ENCODE peak calls at places on chromosomes 6 and 20, in ten cellular contexts. One of them, this sample, is unnamed.

GRCh38 chr6:111810321-111811235 is 62.7 kb downstream of the FYN start:
- DNase-seq in thyroid gland: no peak
- DNase-seq in Peyer's patch: no peak
- DNase-seq in ovary: no peak
- DNase-seq in GM12878: no peak
- DNase-seq in IMR-90: no peak
- DNase-seq in lower leg skin: no peak
- DNase-seq in breast epithelium: no peak
- DNase-seq in uterus: no peak
- DNase-seq in transverse colon: no peak
- DNase-seq in this sample: no peak

GRCh38 chr6:31285496-31285895 is 13.6 kb upstream of the HLA-C start:
- DNase-seq in Peyer's patch: no peak
- DNase-seq in thyroid gland: no peak
- DNase-seq in IMR-90: no peak
- DNase-seq in ovary: no peak
- DNase-seq in transverse colon: no peak
- DNase-seq in uterus: no peak
- DNase-seq in breast epithelium: no peak
- DNase-seq in GM12878: no peak
- DNase-seq in lower leg skin: peak
- DNase-seq in this sample: no peak

GRCh38 chr6:16168858-16169257 is 40.0 kb downstream of the MYLIP start:
- DNase-seq in ovary: no peak
- DNase-seq in IMR-90: peak
- DNase-seq in GM12878: peak
- DNase-seq in lower leg skin: no peak
- DNase-seq in transverse colon: no peak
- DNase-seq in thyroid gland: peak
- DNase-seq in uterus: no peak
- DNase-seq in Peyer's patch: no peak
- DNase-seq in breast epithelium: no peak
- DNase-seq in this sample: no peak

GRCh38 chr6:16130437-16130891 is 1.6 kb downstream of the MYLIP start:
- DNase-seq in lower leg skin: no peak
- DNase-seq in GM12878: no peak
- DNase-seq in thyroid gland: peak
- DNase-seq in IMR-90: no peak
- DNase-seq in Peyer's patch: peak
- DNase-seq in breast epithelium: no peak
- DNase-seq in transverse colon: peak
- DNase-seq in uterus: no peak
- DNase-seq in ovary: no peak
- DNase-seq in this sample: peak

GRCh38 chr20:5156670-5157448 is 30.1 kb downstream of the CDS2 start:
- DNase-seq in thyroid gland: no peak
- DNase-seq in uterus: no peak
- DNase-seq in Peyer's patch: no peak
- DNase-seq in GM12878: no peak
- DNase-seq in lower leg skin: no peak
- DNase-seq in breast epithelium: no peak
- DNase-seq in ovary: no peak
- DNase-seq in transverse colon: no peak
- DNase-seq in IMR-90: peak
- DNase-seq in this sample: no peak

GRCh38 chr6:146289816-146290588 is 253.6 kb upstream of the RAB32 start:
- DNase-seq in transverse colon: no peak
- DNase-seq in uterus: no peak
- DNase-seq in ovary: no peak
- DNase-seq in lower leg skin: no peak
- DNase-seq in Peyer's patch: no peak
- DNase-seq in thyroid gland: no peak
- DNase-seq in breast epithelium: no peak
- DNase-seq in IMR-90: peak
- DNase-seq in GM12878: no peak
- DNase-seq in this sample: no peak

GRCh38 chr20:4427936-4428581 is 293.6 kb upstream of the PRND start:
- DNase-seq in uterus: no peak
- DNase-seq in ovary: no peak
- DNase-seq in lower leg skin: no peak
- DNase-seq in thyroid gland: no peak
- DNase-seq in transverse colon: no peak
- DNase-seq in Peyer's patch: no peak
- DNase-seq in GM12878: no peak
- DNase-seq in IMR-90: peak
- DNase-seq in breast epithelium: no peak
- DNase-seq in this sample: no peak

GRCh38 chr20:38114353-38114791 is 50.7 kb downstream of the TGM2 start:
- DNase-seq in uterus: no peak
- DNase-seq in GM12878: no peak
- DNase-seq in transverse colon: no peak
- DNase-seq in IMR-90: peak
- DNase-seq in thyroid gland: no peak
- DNase-seq in lower leg skin: peak
- DNase-seq in Peyer's patch: peak
- DNase-seq in ovary: no peak
- DNase-seq in breast epithelium: no peak
- DNase-seq in this sample: no peak

GRCh38 chr6:169499728-169500265 is 202.0 kb downstream of the WDR27 start:
- DNase-seq in thyroid gland: no peak
- DNase-seq in GM12878: no peak
- DNase-seq in breast epithelium: no peak
- DNase-seq in lower leg skin: no peak
- DNase-seq in transverse colon: no peak
- DNase-seq in IMR-90: no peak
- DNase-seq in ovary: no peak
- DNase-seq in uterus: no peak
- DNase-seq in Peyer's patch: no peak
- DNase-seq in this sample: no peak

GRCh38 chr6:161542581-161542980 is 268.7 kb upstream of the AGPAT4 start:
- DNase-seq in uterus: no peak
- DNase-seq in transverse colon: no peak
- DNase-seq in Peyer's patch: no peak
- DNase-seq in lower leg skin: no peak
- DNase-seq in ovary: no peak
- DNase-seq in IMR-90: no peak
- DNase-seq in breast epithelium: no peak
- DNase-seq in thyroid gland: no peak
- DNase-seq in GM12878: no peak
- DNase-seq in this sample: no peak

GRCh38 chr6:166411271-166411670 is 28.5 kb upstream of the MPC1 start:
- DNase-seq in transverse colon: no peak
- DNase-seq in thyroid gland: no peak
- DNase-seq in uterus: no peak
- DNase-seq in lower leg skin: no peak
- DNase-seq in ovary: no peak
- DNase-seq in IMR-90: no peak
- DNase-seq in Peyer's patch: no peak
- DNase-seq in breast epithelium: no peak
- DNase-seq in GM12878: no peak
- DNase-seq in this sample: no peak

GRCh38 chr6:35392773-35393672 is 50.7 kb downstream of the PPARD start:
- DNase-seq in Peyer's patch: no peak
- DNase-seq in breast epithelium: no peak
- DNase-seq in thyroid gland: peak
- DNase-seq in transverse colon: no peak
- DNase-seq in lower leg skin: no peak
- DNase-seq in uterus: no peak
- DNase-seq in ovary: peak
- DNase-seq in IMR-90: no peak
- DNase-seq in GM12878: no peak
- DNase-seq in this sample: no peak

GRCh38 chr6:25556516-25556915 is 95.5 kb upstream of the SCGN start:
- DNase-seq in breast epithelium: peak
- DNase-seq in lower leg skin: peak
- DNase-seq in ovary: peak
- DNase-seq in GM12878: peak
- DNase-seq in IMR-90: peak
- DNase-seq in Peyer's patch: peak
- DNase-seq in uterus: peak
- DNase-seq in transverse colon: peak
- DNase-seq in thyroid gland: peak
- DNase-seq in this sample: peak
- TF ChIP-seq CTCF in breast epithelium: peak
- TF ChIP-seq CTCF in lower leg skin: no peak
- TF ChIP-seq CTCF in ovary: peak
- TF ChIP-seq CTCF in GM12878: peak
- TF ChIP-seq CTCF in IMR-90: peak
- TF ChIP-seq CTCF in Peyer's patch: peak
- TF ChIP-seq CTCF in uterus: peak
- TF ChIP-seq CTCF in transverse colon: peak
- TF ChIP-seq CTCF in thyroid gland: peak
- TF ChIP-seq CTCF in this sample: peak

GRCh38 chr20:3175270-3175669 is 1.9 kb upstream of the LZTS3 start:
- DNase-seq in lower leg skin: no peak
- DNase-seq in thyroid gland: no peak
- DNase-seq in IMR-90: no peak
- DNase-seq in transverse colon: no peak
- DNase-seq in Peyer's patch: no peak
- DNase-seq in ovary: no peak
- DNase-seq in GM12878: no peak
- DNase-seq in uterus: no peak
- DNase-seq in breast epithelium: no peak
- DNase-seq in this sample: no peak

GRCh38 chr20:3172126-3172932 is 1.0 kb downstream of the LZTS3 start:
- DNase-seq in lower leg skin: no peak
- DNase-seq in IMR-90: no peak
- DNase-seq in ovary: peak
- DNase-seq in thyroid gland: no peak
- DNase-seq in transverse colon: no peak
- DNase-seq in Peyer's patch: no peak
- DNase-seq in breast epithelium: no peak
- DNase-seq in uterus: no peak
- DNase-seq in GM12878: no peak
- DNase-seq in this sample: no peak

GRCh38 chr20:3172933-3173581 is at the start of gene LZTS3:
- DNase-seq in IMR-90: peak
- DNase-seq in Peyer's patch: peak
- DNase-seq in uterus: peak
- DNase-seq in breast epithelium: peak
- DNase-seq in GM12878: no peak
- DNase-seq in lower leg skin: peak
- DNase-seq in transverse colon: peak
- DNase-seq in thyroid gland: peak
- DNase-seq in ovary: peak
- DNase-seq in this sample: peak

GRCh38 chr20:3173582-3174441 is 463 bp upstream of the LZTS3 start:
- DNase-seq in uterus: peak
- DNase-seq in breast epithelium: peak
- DNase-seq in GM12878: no peak
- DNase-seq in thyroid gland: peak
- DNase-seq in transverse colon: peak
- DNase-seq in lower leg skin: peak
- DNase-seq in ovary: peak
- DNase-seq in Peyer's patch: peak
- DNase-seq in IMR-90: peak
- DNase-seq in this sample: peak

GRCh38 chr20:3174442-3175263 is 1.3 kb upstream of the LZTS3 start:
- DNase-seq in ovary: no peak
- DNase-seq in thyroid gland: no peak
- DNase-seq in IMR-90: peak
- DNase-seq in transverse colon: no peak
- DNase-seq in breast epithelium: no peak
- DNase-seq in GM12878: no peak
- DNase-seq in lower leg skin: no peak
- DNase-seq in Peyer's patch: no peak
- DNase-seq in uterus: no peak
- DNase-seq in this sample: no peak
- TF ChIP-seq POLR2A in ovary: no peak
- TF ChIP-seq POLR2A in thyroid gland: no peak
- TF ChIP-seq POLR2A in IMR-90: no peak
- TF ChIP-seq POLR2A in transverse colon: no peak
- TF ChIP-seq POLR2A in breast epithelium: no peak
- TF ChIP-seq POLR2A in GM12878: no peak
- TF ChIP-seq POLR2A in lower leg skin: no peak
- TF ChIP-seq POLR2A in Peyer's patch: no peak
- TF ChIP-seq POLR2A in uterus: no peak
- TF ChIP-seq POLR2A in this sample: no peak

GRCh38 chr20:35768731-35769664 is 2.8 kb upstream of the PHF20 start:
- DNase-seq in uterus: peak
- DNase-seq in GM12878: peak
- DNase-seq in breast epithelium: peak
- DNase-seq in lower leg skin: peak
- DNase-seq in ovary: peak
- DNase-seq in transverse colon: peak
- DNase-seq in Peyer's patch: peak
- DNase-seq in IMR-90: peak
- DNase-seq in thyroid gland: peak
- DNase-seq in this sample: peak
- TF ChIP-seq CTCF in uterus: no peak
- TF ChIP-seq CTCF in GM12878: no peak
- TF ChIP-seq CTCF in breast epithelium: no peak
- TF ChIP-seq CTCF in lower leg skin: no peak
- TF ChIP-seq CTCF in ovary: no peak
- TF ChIP-seq CTCF in transverse colon: no peak
- TF ChIP-seq CTCF in Peyer's patch: no peak
- TF ChIP-seq CTCF in IMR-90: no peak
- TF ChIP-seq CTCF in thyroid gland: no peak
- TF ChIP-seq CTCF in this sample: no peak

GRCh38 chr20:401682-402495 is 6.2 kb upstream of the RBCK1 start:
- DNase-seq in transverse colon: peak
- DNase-seq in uterus: no peak
- DNase-seq in GM12878: no peak
- DNase-seq in breast epithelium: no peak
- DNase-seq in IMR-90: peak
- DNase-seq in thyroid gland: no peak
- DNase-seq in Peyer's patch: no peak
- DNase-seq in lower leg skin: no peak
- DNase-seq in ovary: no peak
- DNase-seq in this sample: no peak
- TF ChIP-seq POLR2A in transverse colon: no peak
- TF ChIP-seq POLR2A in uterus: no peak
- TF ChIP-seq POLR2A in GM12878: no peak
- TF ChIP-seq POLR2A in breast epithelium: no peak
- TF ChIP-seq POLR2A in IMR-90: no peak
- TF ChIP-seq POLR2A in thyroid gland: no peak
- TF ChIP-seq POLR2A in Peyer's patch: peak
- TF ChIP-seq POLR2A in lower leg skin: no peak
- TF ChIP-seq POLR2A in ovary: no peak
- TF ChIP-seq POLR2A in this sample: no peak

GRCh38 chr20:13262302-13262650 is 41.2 kb downstream of the ISM1 start:
- DNase-seq in thyroid gland: no peak
- DNase-seq in breast epithelium: no peak
- DNase-seq in lower leg skin: no peak
- DNase-seq in Peyer's patch: no peak
- DNase-seq in GM12878: no peak
- DNase-seq in uterus: no peak
- DNase-seq in transverse colon: no peak
- DNase-seq in ovary: no peak
- DNase-seq in IMR-90: no peak
- DNase-seq in this sample: no peak
- TF ChIP-seq CTCF in thyroid gland: no peak
- TF ChIP-seq CTCF in breast epithelium: no peak
- TF ChIP-seq CTCF in lower leg skin: no peak
- TF ChIP-seq CTCF in Peyer's patch: no peak
- TF ChIP-seq CTCF in GM12878: no peak
- TF ChIP-seq CTCF in uterus: no peak
- TF ChIP-seq CTCF in transverse colon: no peak
- TF ChIP-seq CTCF in ovary: no peak
- TF ChIP-seq CTCF in IMR-90: no peak
- TF ChIP-seq CTCF in this sample: no peak

GRCh38 chr6:133698272-133698671 is 190.6 kb upstream of the TCF21 start:
- DNase-seq in breast epithelium: no peak
- DNase-seq in GM12878: no peak
- DNase-seq in lower leg skin: no peak
- DNase-seq in uterus: no peak
- DNase-seq in transverse colon: no peak
- DNase-seq in Peyer's patch: no peak
- DNase-seq in IMR-90: no peak
- DNase-seq in ovary: no peak
- DNase-seq in thyroid gland: no peak
- DNase-seq in this sample: no peak
- TF ChIP-seq POLR2A in breast epithelium: no peak
- TF ChIP-seq POLR2A in GM12878: no peak
- TF ChIP-seq POLR2A in lower leg skin: no peak
- TF ChIP-seq POLR2A in uterus: no peak
- TF ChIP-seq POLR2A in transverse colon: no peak
- TF ChIP-seq POLR2A in Peyer's patch: no peak
- TF ChIP-seq POLR2A in IMR-90: no peak
- TF ChIP-seq POLR2A in ovary: no peak
- TF ChIP-seq POLR2A in thyroid gland: no peak
- TF ChIP-seq POLR2A in this sample: no peak